ENCODE peak calls at places on chromosomes 4 and X, in nine cellular contexts. U is mucosa of descending colon; F is IMR-90; R is psoas muscle; X is upper lobe of left lung; J is tibial nerve; Z is CD8-positive, alpha-beta memory T cell; T is uterus; C is CD4-positive, alpha-beta T cell. B is an unnamed sample.

GRCh38 chrX:155263854-155264628 is at the start of gene RAB39B:
- DNase-seq in U (peak; percentile 43), F (peak; percentile 68), C (peak; percentile 56), X (peak; percentile 86), Z (peak; percentile 47), R (peak; percentile 37), J (peak; percentile 4), T (peak; percentile 17), B (peak; percentile 44)

GRCh38 chrX:29231800-29232199 is 644.6 kb downstream of the IL1RAPL1 start:
- DNase-seq in T (no peak), X (no peak), U (no peak), F (peak; percentile 6), Z (no peak), C (no peak), R (no peak), J (no peak), B (no peak)

GRCh38 chr4:169283114-169283509 is 12.4 kb upstream of the SH3RF1 start:
- DNase-seq in C (no peak), X (no peak), F (peak; percentile 92), T (no peak), U (no peak), J (no peak), R (no peak), Z (no peak), B (no peak)

GRCh38 chrX:45322382-45322781 is 121.7 kb upstream of the DIPK2B start:
- DNase-seq in C (no peak), R (no peak), Z (no peak), J (peak; percentile 24), X (no peak), F (peak; percentile 83), U (no peak), T (peak; percentile 58), B (no peak)

GRCh38 chr4:26377352-26378311 is 56.8 kb downstream of the RBPJ start:
- DNase-seq in T (no peak), X (no peak), U (no peak), R (no peak), C (no peak), F (no peak), J (no peak), Z (no peak), B (no peak)

GRCh38 chr4:43339435-43339834 is 446.9 kb downstream of the GRXCR1 start:
- DNase-seq in R (no peak), Z (no peak), U (no peak), F (peak; percentile 83), X (no peak), J (no peak), T (no peak), C (no peak), B (no peak)

GRCh38 chr4:11415409-11416070 is 13.2 kb downstream of the HS3ST1 start:
- DNase-seq in J (no peak), F (no peak), U (no peak), X (no peak), C (no peak), Z (no peak), R (no peak), T (no peak), B (no peak)

GRCh38 chr4:4937926-4938325 is 78.5 kb downstream of the MSX1 start:
- DNase-seq in Z (no peak), X (no peak), J (no peak), F (no peak), R (no peak), T (no peak), U (no peak), C (no peak), B (no peak)

GRCh38 chrX:93177930-93178329 is 495.4 kb downstream of the NAP1L3 start:
- DNase-seq in X (no peak), J (no peak), R (no peak), C (no peak), Z (no peak), F (no peak), T (no peak), U (no peak), B (no peak)
- H3K9me3 ChIP-seq in X (no peaks in the 10 kb centered on the region), J (no peaks in the 10 kb centered on the region), R (no peaks in the 10 kb centered on the region), C (no peaks in the 10 kb centered on the region), Z (no peaks in the 10 kb centered on the region), F (peaks cover 17% of the 10 kb centered on the region), T (no peaks in the 10 kb centered on the region), U (peaks cover 3% of the 10 kb centered on the region), B (no peaks in the 10 kb centered on the region)

DNA sequence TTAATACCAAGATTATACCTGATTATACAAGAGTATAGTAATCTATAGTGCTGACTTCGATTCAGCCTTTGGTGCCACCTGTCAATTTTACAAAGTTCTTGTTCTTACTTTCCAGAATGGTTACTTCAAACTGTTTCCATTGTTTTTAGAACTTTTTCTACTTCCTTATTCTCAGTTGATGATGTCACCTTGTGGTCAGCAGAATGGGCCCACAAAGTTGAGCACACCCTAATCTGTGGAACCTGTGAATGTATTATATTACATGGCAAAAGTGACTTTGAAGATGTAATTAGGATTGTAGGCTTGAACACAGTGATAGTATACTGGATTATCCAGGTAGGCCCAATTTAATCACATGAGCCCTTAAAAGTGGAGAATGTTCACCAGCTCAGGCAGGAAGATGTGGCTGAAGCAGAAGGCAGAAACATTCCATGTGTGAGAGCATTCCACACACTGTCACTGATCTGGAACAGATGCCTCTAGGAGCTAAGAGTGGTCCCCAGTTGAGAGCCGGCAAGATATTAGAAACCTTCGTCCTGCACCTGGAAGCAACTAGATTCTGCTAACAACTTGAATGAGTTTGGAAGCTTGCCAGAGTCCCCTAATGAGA is 6.3 kb upstream of the SGMS2 start:
- DNase-seq in F (no peak), U (no peak), C (no peak), X (no peak), J (no peak), R (no peak), T (no peak), Z (no peak), B (no peak)
- H3K9me3 ChIP-seq in F (no peaks in the 10 kb centered on the region), U (no peaks in the 10 kb centered on the region), C (no peaks in the 10 kb centered on the region), X (no peaks in the 10 kb centered on the region), J (no peaks in the 10 kb centered on the region), R (no peaks in the 10 kb centered on the region), T (no peaks in the 10 kb centered on the region), Z (no peaks in the 10 kb centered on the region), B (no peaks in the 10 kb centered on the region)

DNA sequence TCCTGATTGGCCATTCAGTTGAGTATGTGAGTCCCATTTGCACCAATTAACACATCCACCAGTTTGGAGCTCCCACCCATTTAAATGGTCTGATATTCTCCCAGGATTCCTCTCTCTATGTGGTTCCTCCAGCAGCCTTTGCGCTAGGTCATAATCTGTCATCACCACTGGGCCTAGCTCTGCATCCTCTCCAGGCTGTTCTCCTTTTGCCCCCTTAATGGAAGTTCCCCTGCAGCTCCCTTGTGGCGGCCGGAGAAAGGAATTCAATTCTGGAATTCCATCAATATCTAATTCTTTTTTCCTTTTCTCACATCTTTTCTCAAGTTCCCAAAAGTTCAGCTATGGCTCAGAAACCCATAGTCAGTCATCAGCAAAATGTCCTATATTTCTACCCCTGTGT is 2184.4 kb upstream of the AGA start:
- DNase-seq in J (no peak), Z (no peak), X (no peak), C (no peak), F (no peak), U (no peak), T (no peak), R (no peak), B (no peak)
- H3K9me3 ChIP-seq in J (no peaks in the 10 kb centered on the region), Z (no peaks in the 10 kb centered on the region), X (no peaks in the 10 kb centered on the region), C (no peaks in the 10 kb centered on the region), F (no peaks in the 10 kb centered on the region), U (no peaks in the 10 kb centered on the region), T (no peaks in the 10 kb centered on the region), R (no peaks in the 10 kb centered on the region), B (no peaks in the 10 kb centered on the region)

DNA sequence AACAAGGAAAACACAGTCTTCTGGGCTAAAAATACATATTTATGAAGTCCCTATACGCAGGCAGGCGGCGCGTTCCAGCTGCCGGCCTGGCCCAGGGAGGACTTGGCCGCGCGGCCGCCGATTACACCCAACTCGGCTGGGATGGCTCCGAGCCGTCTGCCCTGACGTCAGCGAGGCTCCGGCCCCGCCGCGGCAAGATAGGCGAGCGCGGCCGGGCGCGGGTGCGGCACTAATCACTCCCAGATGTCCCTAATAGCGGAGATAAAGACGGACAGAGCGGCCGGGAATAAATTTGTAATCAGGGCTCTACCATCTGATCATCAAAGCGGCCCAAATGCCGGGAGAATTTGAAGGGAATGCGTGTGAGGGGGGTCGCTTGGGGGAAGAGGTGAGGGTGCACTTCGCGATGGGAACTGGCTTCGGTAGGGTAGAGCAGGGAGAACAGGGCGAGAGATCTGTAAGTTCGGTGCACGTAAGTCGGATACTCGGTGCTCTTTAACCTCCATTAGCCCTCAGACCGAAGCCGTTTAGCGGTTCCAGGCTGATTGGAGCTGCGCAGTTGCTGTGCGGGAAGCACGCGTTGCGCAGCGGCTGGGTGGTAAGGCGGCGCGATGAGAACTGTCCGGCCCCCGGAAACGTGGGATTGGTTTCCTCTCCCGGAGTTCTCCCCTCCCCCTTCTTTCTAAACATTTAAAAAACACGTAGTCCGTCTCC is 7.7 kb downstream of the HAND2 start:
- DNase-seq in F (peak; percentile 85), U (peak; percentile 73), T (peak; percentile 92), Z (no peak), J (peak; percentile 73), R (peak; percentile 81), X (peak; percentile 93), C (no peak), B (no peak)
- H3K9me3 ChIP-seq in F (peaks cover 23% of the 10 kb centered on the region), U (no peaks in the 10 kb centered on the region), T (no peaks in the 10 kb centered on the region), Z (no peaks in the 10 kb centered on the region), J (no peaks in the 10 kb centered on the region), R (no peaks in the 10 kb centered on the region), X (peaks cover 5% of the 10 kb centered on the region), C (peaks cover 14% of the 10 kb centered on the region), B (no peaks in the 10 kb centered on the region)